ENCODE peak calls at places on chromosome 17, in seven cellular contexts. W is SK-N-SH, J is HCT116, O is HepG2, S is K562, Y is H1, Q is GM12878. I is an unnamed sample.

GRCh38 chr17:69188064-69188463 is 40.6 kb downstream of the ABCA10 start:
- DNase-seq in Y (no peak), O (no peak), W (no peak), S (no peak), J (no peak), Q (no peak), I (no peak)

GRCh38 chr17:56319531-56319930 is 166.3 kb downstream of the ANKFN1 start:
- DNase-seq in O (peak), Q (peak), J (peak), Y (no peak), W (peak), S (peak), I (peak)

GRCh38 chr17:45110676-45111611 is 21.4 kb downstream of the PLCD3 start:
- DNase-seq in S (no peak), Q (no peak), O (no peak), W (peak), Y (no peak), J (no peak), I (no peak)

GRCh38 chr17:68302066-68302564 is 10.8 kb downstream of the ARSG start:
- DNase-seq in Q (no peak), S (no peak), W (peak), J (no peak), Y (no peak), O (no peak), I (peak)

GRCh38 chr17:65794572-65794971 is 233.1 kb upstream of the AXIN2 start:
- DNase-seq in Q (no peak), W (peak), J (peak), O (peak), Y (no peak), S (peak), I (peak)

GRCh38 chr17:17062356-17062755 is 20.1 kb downstream of the MPRIP start:
- DNase-seq in S (no peak), W (no peak), O (no peak), J (no peak), Q (no peak), Y (no peak), I (no peak)

GRCh38 chr17:55564077-55564476 is 52.8 kb upstream of the SMIM36 start:
- DNase-seq in J (no peak), W (no peak), Q (no peak), S (no peak), O (no peak), Y (no peak), I (no peak)

GRCh38 chr17:70621593-70621992 is 452.3 kb downstream of the KCNJ2 start:
- DNase-seq in Y (no peak), Q (no peak), J (no peak), S (no peak), W (no peak), O (no peak), I (no peak)

GRCh38 chr17:76735006-76735405 is 2.1 kb downstream of the SRSF2 start:
- DNase-seq in W (no peak), Q (no peak), Y (no peak), J (no peak), S (no peak), O (peak), I (peak)

GRCh38 chr17:67637901-67638641 is 79.7 kb upstream of the NOL11 start:
- DNase-seq in W (no peak), Q (no peak), O (no peak), J (peak), S (no peak), Y (no peak), I (no peak)

GRCh38 chr17:4354862-4355514 is 11.5 kb downstream of the UBE2G1 start:
- DNase-seq in O (no peak), W (no peak), S (no peak), Y (no peak), J (peak), Q (no peak), I (no peak)
- TF ChIP-seq JUND in O (no peak), W (no peak), S (no peak), Y (no peak), J (peak), Q (no peak), I (no peak)

GRCh38 chr17:6557040-6557438 is 684 bp upstream of the PITPNM3 start:
- DNase-seq in Y (no peak), O (no peak), J (no peak), S (no peak), Q (no peak), W (no peak), I (no peak)

GRCh38 chr17:6554336-6554735 is 2.0 kb downstream of the PITPNM3 start:
- DNase-seq in O (no peak), Y (no peak), Q (no peak), J (no peak), W (no peak), S (no peak), I (no peak)

GRCh38 chr17:6555331-6556120 is 829 bp downstream of the PITPNM3 start:
- DNase-seq in S (no peak), J (no peak), Q (no peak), Y (no peak), W (peak), O (no peak), I (no peak)

GRCh38 chr17:6556121-6557039 is at the start of gene PITPNM3:
- DNase-seq in Y (no peak), J (no peak), W (peak), S (peak), Q (no peak), O (no peak), I (no peak)

GRCh38 chr17:6554871-6555330 is 1.5 kb downstream of the PITPNM3 start:
- DNase-seq in O (no peak), J (no peak), S (no peak), W (peak), Y (no peak), Q (no peak), I (no peak)
- TF ChIP-seq JUND in O (no peak), J (no peak), S (no peak), W (no peak), Y (no peak), Q (no peak), I (no peak)

GRCh38 chr17:20095366-20096080 is 86.4 kb downstream of the SPECC1 start:
- DNase-seq in O (peak), Y (peak), W (peak), Q (no peak), S (no peak), J (peak), I (peak)
- TF ChIP-seq JUND in O (no peak), Y (no peak), W (no peak), Q (no peak), S (no peak), J (no peak), I (no peak)

DNA sequence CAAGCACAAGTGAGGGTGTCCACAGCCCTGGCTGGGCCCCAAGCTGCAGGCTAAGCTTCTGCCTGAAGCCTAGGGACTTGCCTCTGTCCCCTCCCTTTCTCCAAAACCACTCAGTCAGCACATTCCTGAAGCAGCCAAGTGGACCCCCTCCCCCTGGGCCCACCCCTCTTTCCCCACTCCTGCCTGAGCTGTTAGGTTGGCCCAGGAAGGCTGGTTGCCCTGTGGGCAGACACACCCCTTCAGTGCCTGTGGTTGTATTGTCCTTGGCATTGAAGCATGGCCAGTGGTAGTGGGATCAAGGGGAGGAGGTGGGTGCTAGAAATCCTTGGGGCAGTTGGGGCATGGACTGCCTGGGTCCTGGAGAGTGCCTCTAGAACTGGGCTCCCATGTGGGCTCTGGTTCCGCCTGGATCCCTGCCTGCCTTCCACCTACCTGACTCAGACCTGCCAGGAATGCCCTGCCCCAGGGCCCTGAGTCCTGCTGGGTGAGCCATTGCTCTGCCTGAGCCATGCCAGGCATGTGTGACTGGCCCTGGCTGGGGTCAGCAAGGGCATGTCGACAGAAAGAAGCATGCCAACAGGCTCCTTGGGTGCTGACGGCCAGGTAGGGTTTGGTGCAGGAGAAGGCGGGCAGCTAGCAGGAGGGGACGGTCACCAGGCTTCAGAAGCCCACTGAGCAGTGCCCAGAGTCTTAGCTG is 2.1 kb downstream of the TRAF4 start:
- DNase-seq in Y (no peak), Q (no peak), J (no peak), W (no peak), O (no peak), S (no peak), I (peak)
- TF ChIP-seq JUND in Y (no peak), Q (no peak), J (no peak), W (no peak), O (no peak), S (no peak), I (peak)

DNA sequence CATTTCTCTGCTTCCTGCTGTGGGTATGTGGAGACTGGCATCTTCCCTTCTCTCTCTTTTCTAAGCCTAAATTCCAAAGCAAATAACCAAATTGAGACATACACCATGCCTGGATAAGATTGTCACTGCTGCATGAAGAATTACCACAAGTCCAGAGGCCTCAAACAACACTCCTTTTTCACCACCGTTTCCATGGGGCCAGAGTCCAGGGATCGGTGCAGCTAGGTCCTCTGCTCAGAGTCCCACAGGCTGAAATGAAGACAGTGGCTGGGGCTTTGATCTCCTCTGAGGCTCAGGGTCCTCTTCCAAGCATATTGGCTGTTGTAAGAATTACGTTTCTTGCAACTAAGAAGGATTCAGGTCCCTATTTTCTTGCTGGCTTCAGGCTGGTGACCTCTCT is 130.4 kb downstream of the SLC39A11 start:
- DNase-seq in Y (no peak), O (peak), Q (no peak), S (no peak), W (no peak), J (no peak), I (no peak)
- TF ChIP-seq JUND in Y (no peak), O (no peak), Q (no peak), S (no peak), W (no peak), J (no peak), I (no peak)

GRCh38 chr17:41499714-41500113 is 5.7 kb downstream of the KRT13 start:
- DNase-seq in Q (no peak), O (no peak), J (no peak), S (no peak), Y (no peak), W (no peak), I (no peak)
- TF ChIP-seq JUND in Q (no peak), O (no peak), J (no peak), S (no peak), Y (no peak), W (no peak), I (no peak)

GRCh38 chr17:28258347-28258887 is 60.6 kb upstream of the TMEM97 start:
- DNase-seq in J (no peak), S (no peak), O (peak), Q (no peak), Y (no peak), W (no peak), I (no peak)

GRCh38 chr17:28253663-28254062 is 65.3 kb upstream of the TMEM97 start:
- DNase-seq in S (no peak), O (no peak), Y (no peak), W (no peak), Q (no peak), J (no peak), I (no peak)

GRCh38 chr17:28255616-28256015 is 63.4 kb upstream of the TMEM97 start:
- DNase-seq in Y (no peak), S (no peak), O (no peak), J (no peak), W (no peak), Q (no peak), I (no peak)

GRCh38 chr17:28256370-28256769 is 62.6 kb upstream of the TMEM97 start:
- DNase-seq in W (no peak), O (no peak), Y (no peak), Q (no peak), S (no peak), J (no peak), I (no peak)

DNA sequence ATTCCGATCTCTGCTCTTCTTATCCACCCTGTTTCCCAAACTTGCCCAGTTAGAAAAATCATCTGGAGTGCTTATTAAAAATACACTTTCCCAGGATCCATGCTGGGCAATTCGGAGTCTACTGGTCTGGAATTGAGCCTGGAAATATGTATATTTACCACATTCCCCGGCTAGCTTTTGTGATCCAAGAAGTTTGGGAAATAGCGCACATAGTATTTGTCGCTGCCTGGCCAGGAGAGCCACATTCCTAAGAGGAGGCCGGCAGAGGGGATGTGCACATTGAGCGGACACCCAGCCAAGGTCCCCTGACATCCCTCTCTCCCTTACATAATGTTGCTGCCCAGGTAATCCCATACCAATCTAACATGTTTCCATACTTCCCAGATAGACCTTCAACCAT is 62.1 kb upstream of the TMEM97 start:
- DNase-seq in Y (no peak), Q (no peak), W (no peak), J (no peak), O (peak), S (no peak), I (no peak)
- TF ChIP-seq JUND in Y (no peak), Q (no peak), W (no peak), J (no peak), O (no peak), S (no peak), I (no peak)

GRCh38 chr17:78883090-78883532 is 19.9 kb downstream of the CEP295NL start:
- DNase-seq in S (peak), J (peak), O (peak), Y (no peak), Q (no peak), W (peak), I (no peak)
- TF ChIP-seq JUND in S (peak), J (peak), O (peak), Y (no peak), Q (no peak), W (peak), I (no peak)

GRCh38 chr17:51857052-51857593 is 301.4 kb downstream of the CA10 start:
- DNase-seq in Q (no peak), Y (no peak), S (no peak), J (no peak), W (peak), O (no peak), I (no peak)
- TF ChIP-seq JUND in Q (no peak), Y (no peak), S (no peak), J (no peak), W (no peak), O (no peak), I (no peak)

GRCh38 chr17:27622914-27623313 is 8.1 kb upstream of the LGALS9 start:
- DNase-seq in W (no peak), S (no peak), J (no peak), Y (no peak), Q (no peak), O (no peak), I (no peak)

GRCh38 chr17:27620721-27621120 is 10.3 kb upstream of the LGALS9 start:
- DNase-seq in J (no peak), W (no peak), Y (no peak), S (no peak), O (no peak), Q (no peak), I (no peak)

GRCh38 chr17:27623578-27623977 is 7.4 kb upstream of the LGALS9 start:
- DNase-seq in J (no peak), Q (no peak), Y (no peak), S (no peak), W (no peak), O (no peak), I (no peak)

GRCh38 chr17:27621557-27621956 is 9.4 kb upstream of the LGALS9 start:
- DNase-seq in S (no peak), J (no peak), W (no peak), Q (no peak), Y (no peak), O (no peak), I (no peak)

DNA sequence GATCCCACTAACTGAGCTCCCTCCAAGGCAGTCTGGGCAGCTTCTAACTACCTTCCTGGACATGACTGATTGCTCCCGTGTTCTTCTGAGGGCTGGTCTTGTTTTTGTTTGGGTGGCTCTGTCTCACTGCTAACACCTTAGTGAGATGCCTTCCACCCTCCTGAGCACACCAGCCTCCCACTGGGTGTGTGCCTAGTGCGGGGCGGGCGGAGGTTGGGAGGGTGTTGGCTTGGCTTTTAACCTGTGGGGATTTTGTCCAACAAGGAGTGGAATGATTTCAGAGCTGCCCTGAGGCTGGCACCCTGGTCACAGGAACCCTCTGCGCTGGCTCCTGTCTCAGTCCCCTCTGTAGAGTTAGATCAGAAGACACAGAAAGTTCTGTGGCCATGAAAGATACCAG is 8.8 kb upstream of the LGALS9 start:
- DNase-seq in O (no peak), S (no peak), Y (no peak), Q (no peak), W (no peak), J (no peak), I (no peak)
- TF ChIP-seq JUND in O (no peak), S (no peak), Y (no peak), Q (no peak), W (no peak), J (no peak), I (no peak)

I was measured in T47D.